ENCODE peak calls at places on chromosomes 13 and 19, in ten cellular contexts. T is BE2C; U is tibial artery; F is H1; O is MM.1S; D is CD8-positive, alpha-beta T cell; K is uterus; S is left ventricle myocardium inferior; L is GM23338; G is IMR-90. M is an unnamed sample. For H3K36me3, the result is how much of the 10 kb centered on the place peaks cover.

GRCh38 chr19:5030136-5030820 is 61.4 kb downstream of the KDM4B start:
- DNase-seq in T (no peak), U (no peak), F (no peak), O (no peak), D (no peak), K (peak), S (no peak), L (no peak), G (no peak), M (no peak)

GRCh38 chr13:77033717-77034302 is 6.9 kb upstream of the FBXL3 start:
- DNase-seq in T (no peak), U (no peak), F (no peak), O (no peak), D (no peak), K (no peak), S (no peak), L (no peak), G (peak), M (no peak)

GRCh38 chr19:49669511-49669910 is 3.8 kb downstream of the BCL2L12 start:
- DNase-seq in T (no peak), U (no peak), F (no peak), O (no peak), D (no peak), K (no peak), S (no peak), L (no peak), G (no peak), M (no peak)

GRCh38 chr19:11239377-11240000 is at the start of gene ANGPTL8:
- DNase-seq in T (no peak), U (no peak), F (no peak), O (no peak), D (no peak), K (no peak), S (no peak), L (no peak), G (no peak), M (no peak)

GRCh38 chr19:58334691-58335249 is 8.0 kb downstream of the ZSCAN22 start:
- DNase-seq in T (no peak), U (no peak), F (no peak), O (no peak), D (no peak), K (no peak), S (no peak), L (no peak), G (no peak), M (no peak)

GRCh38 chr13:77309254-77309653 is 17.6 kb downstream of the MYCBP2 start:
- DNase-seq in T (no peak), U (no peak), F (no peak), O (no peak), D (no peak), K (no peak), S (no peak), L (no peak), G (no peak), M (no peak)

GRCh38 chr13:30713133-30713532 is 22.2 kb upstream of the ALOX5AP start:
- DNase-seq in T (no peak), U (peak), F (no peak), O (no peak), D (no peak), K (no peak), S (no peak), L (no peak), G (no peak), M (no peak)

GRCh38 chr19:41734156-41734555 is 21.2 kb upstream of the CEACAM6 start:
- DNase-seq in T (no peak), U (no peak), F (no peak), O (no peak), D (no peak), K (no peak), S (no peak), L (no peak), G (no peak), M (no peak)

GRCh38 chr19:13761423-13761822 is 2.9 kb upstream of the MRI1 start:
- DNase-seq in T (no peak), U (no peak), F (no peak), O (no peak), D (no peak), K (no peak), S (no peak), L (no peak), G (no peak), M (no peak)

GRCh38 chr19:24060687-24061356 is 26.2 kb upstream of the ZNF254 start:
- DNase-seq in T (no peak), U (no peak), F (no peak), O (no peak), D (no peak), K (no peak), S (no peak), L (no peak), G (peak), M (no peak)

GRCh38 chr19:4889034-4889825 is 13.5 kb downstream of the ARRDC5 start:
- DNase-seq in T (no peak), U (no peak), F (no peak), O (no peak), D (no peak), K (no peak), S (no peak), L (no peak), G (peak), M (no peak)

GRCh38 chr19:35436477-35437141 is 11.4 kb upstream of the FFAR2 start:
- DNase-seq in T (peak), U (peak), F (no peak), O (no peak), D (no peak), K (no peak), S (no peak), L (no peak), G (no peak), M (no peak)

GRCh38 chr19:45780448-45781281 is 1.6 kb downstream of the DMPK start:
- DNase-seq in T (no peak), U (no peak), F (no peak), O (no peak), D (no peak), K (peak), S (no peak), L (no peak), G (no peak), M (no peak)

GRCh38 chr13:106182404-106182803 is 353.1 kb downstream of the EFNB2 start:
- DNase-seq in T (no peak), U (no peak), F (no peak), O (no peak), D (no peak), K (no peak), S (no peak), L (no peak), G (peak), M (no peak)

GRCh38 chr13:47288546-47288945 is 391.7 kb upstream of the HTR2A start:
- DNase-seq in T (no peak), U (no peak), F (no peak), O (no peak), D (no peak), K (no peak), S (no peak), L (no peak), G (peak), M (no peak)

GRCh38 chr19:11418518-11419506 is at the start of gene RGL3:
- DNase-seq in T (no peak), U (peak), F (peak), O (no peak), D (no peak), K (no peak), S (peak), L (peak), G (no peak), M (no peak)

GRCh38 chr19:33673258-33673875 is 51.6 kb downstream of the CHST8 start:
- DNase-seq in T (no peak), U (peak), F (no peak), O (no peak), D (no peak), K (no peak), S (no peak), L (no peak), G (no peak), M (no peak)

GRCh38 chr19:6459356-6460098 is at the start of gene SLC25A23:
- DNase-seq in T (peak), U (peak), F (peak), O (peak), D (peak), K (peak), S (peak), L (peak), G (peak), M (peak)

GRCh38 chr19:34432797-34433196 is 4.6 kb downstream of the UBA2 start:
- DNase-seq in T (no peak), U (peak), F (no peak), O (no peak), D (no peak), K (peak), S (peak), L (peak), G (no peak), M (no peak)

GRCh38 chr13:66489586-66489985 is 740.5 kb downstream of the PCDH9 start:
- DNase-seq in T (no peak), U (no peak), F (no peak), O (no peak), D (no peak), K (no peak), S (no peak), L (no peak), G (peak), M (no peak)

GRCh38 chr13:52707375-52707774 is 32.2 kb downstream of the CNMD start:
- DNase-seq in T (no peak), U (no peak), F (no peak), O (no peak), D (no peak), K (no peak), S (no peak), L (peak), G (no peak), M (no peak)

GRCh38 chr13:33405371-33405770 is 119.8 kb upstream of the STARD13 start:
- DNase-seq in T (no peak), U (no peak), F (no peak), O (no peak), D (no peak), K (no peak), S (no peak), L (no peak), G (no peak), M (no peak)

GRCh38 chr19:15995536-15995935 is 46.7 kb downstream of the OR10H4 start:
- DNase-seq in T (no peak), U (peak), F (no peak), O (no peak), D (no peak), K (no peak), S (no peak), L (no peak), G (no peak), M (no peak)

GRCh38 chr19:6270076-6270745 is 9.6 kb downstream of the MLLT1 start:
- DNase-seq in T (no peak), U (no peak), F (no peak), O (no peak), D (no peak), K (no peak), S (no peak), L (no peak), G (no peak), M (no peak)

GRCh38 chr13:51066091-51066831 is 44.8 kb downstream of the C13orf42 start:
- DNase-seq in T (no peak), U (no peak), F (peak), O (no peak), D (no peak), K (peak), S (no peak), L (peak), G (peak), M (no peak)

GRCh38 chr13:106623799-106624198 is 55.9 kb upstream of the ARGLU1 start:
- DNase-seq in T (no peak), U (no peak), F (no peak), O (no peak), D (no peak), K (no peak), S (no peak), L (no peak), G (no peak), M (no peak)

GRCh38 chr19:1250374-1251232 is 2.2 kb downstream of the MIDN start:
- DNase-seq in T (peak), U (no peak), F (no peak), O (no peak), D (peak), K (peak), S (peak), L (peak), G (peak), M (peak)

GRCh38 chr19:4966591-4966990 is 2.3 kb upstream of the KDM4B start:
- DNase-seq in T (no peak), U (no peak), F (no peak), O (no peak), D (no peak), K (no peak), S (no peak), L (no peak), G (no peak), M (no peak)

GRCh38 chr13:74305876-74306275 is 171.7 kb upstream of the KLF12 start:
- DNase-seq in T (no peak), U (no peak), F (no peak), O (no peak), D (no peak), K (no peak), S (no peak), L (peak), G (no peak), M (no peak)

GRCh38 chr13:32051156-32051555 is 19.6 kb downstream of the FRY start:
- DNase-seq in T (no peak), U (no peak), F (no peak), O (no peak), D (no peak), K (no peak), S (no peak), L (no peak), G (no peak), M (no peak)

GRCh38 chr13:48730971-48731658 is 77.4 kb downstream of the CYSLTR2 start:
- DNase-seq in T (no peak), U (no peak), F (no peak), O (no peak), D (no peak), K (no peak), S (no peak), L (peak), G (peak), M (no peak)

GRCh38 chr13:48655291-48655690 is 1.6 kb downstream of the CYSLTR2 start:
- DNase-seq in T (peak), U (no peak), F (no peak), O (no peak), D (no peak), K (no peak), S (no peak), L (no peak), G (no peak), M (no peak)

GRCh38 chr13:49620170-49620621 is 8.1 kb upstream of the ARL11 start:
- DNase-seq in T (no peak), U (no peak), F (no peak), O (no peak), D (no peak), K (no peak), S (no peak), L (no peak), G (no peak), M (peak)

GRCh38 chr19:23351806-23352205 is 43.5 kb downstream of the ZNF91 start:
- DNase-seq in T (no peak), U (no peak), F (no peak), O (no peak), D (no peak), K (no peak), S (no peak), L (no peak), G (no peak), M (no peak)

GRCh38 chr19:21402303-21402985 is 5.5 kb downstream of the ZNF493 start:
- DNase-seq in T (no peak), U (no peak), F (no peak), O (no peak), D (no peak), K (no peak), S (no peak), L (no peak), G (no peak), M (no peak)

GRCh38 chr13:77751513-77752456 is 54.3 kb downstream of the SLAIN1 start:
- DNase-seq in T (peak), U (no peak), F (no peak), O (peak), D (peak), K (peak), S (no peak), L (peak), G (peak), M (no peak)

GRCh38 chr19:11887618-11888531 is at the start of gene ZNF69:
- DNase-seq in T (peak), U (peak), F (peak), O (peak), D (peak), K (peak), S (peak), L (peak), G (peak), M (peak)

GRCh38 chr13:27978301-27978968 is 9.3 kb upstream of the CDX2 start:
- DNase-seq in T (no peak), U (no peak), F (peak), O (no peak), D (no peak), K (no peak), S (no peak), L (peak), G (no peak), M (no peak)

GRCh38 chr19:49558591-49558990 is 21.8 kb downstream of the NOSIP start:
- DNase-seq in T (no peak), U (no peak), F (no peak), O (no peak), D (peak), K (no peak), S (no peak), L (no peak), G (no peak), M (no peak)

GRCh38 chr13:108963846-108964600 is 334.6 kb downstream of the MYO16 start:
- DNase-seq in T (no peak), U (no peak), F (no peak), O (no peak), D (no peak), K (no peak), S (no peak), L (no peak), G (peak), M (no peak)

GRCh38 chr19:8242212-8242821 is 33.1 kb downstream of the CERS4 start:
- DNase-seq in T (no peak), U (no peak), F (no peak), O (no peak), D (no peak), K (no peak), S (no peak), L (no peak), G (no peak), M (no peak)
- H3K4me3 ChIP-seq in T (no peak), U (no peak), F (no peak), O (no peak), D (no peak), K (no peak), S (no peak), L (no peak), G (no peak), M (no peak)

GRCh38 chr13:96819375-96819774 is 174.9 kb downstream of the OXGR1 start:
- DNase-seq in T (no peak), U (no peak), F (no peak), O (no peak), D (no peak), K (no peak), S (no peak), L (no peak), G (no peak), M (no peak)

GRCh38 chr13:96821381-96821780 is 172.9 kb downstream of the OXGR1 start:
- DNase-seq in T (no peak), U (no peak), F (no peak), O (no peak), D (no peak), K (no peak), S (no peak), L (no peak), G (peak), M (no peak)

GRCh38 chr13:96816874-96817273 is 177.4 kb downstream of the OXGR1 start:
- DNase-seq in T (no peak), U (no peak), F (peak), O (no peak), D (no peak), K (no peak), S (no peak), L (peak), G (no peak), M (no peak)

GRCh38 chr13:96816261-96816660 is 178.0 kb downstream of the OXGR1 start:
- DNase-seq in T (no peak), U (peak), F (no peak), O (no peak), D (no peak), K (peak), S (no peak), L (no peak), G (no peak), M (no peak)

DNA sequence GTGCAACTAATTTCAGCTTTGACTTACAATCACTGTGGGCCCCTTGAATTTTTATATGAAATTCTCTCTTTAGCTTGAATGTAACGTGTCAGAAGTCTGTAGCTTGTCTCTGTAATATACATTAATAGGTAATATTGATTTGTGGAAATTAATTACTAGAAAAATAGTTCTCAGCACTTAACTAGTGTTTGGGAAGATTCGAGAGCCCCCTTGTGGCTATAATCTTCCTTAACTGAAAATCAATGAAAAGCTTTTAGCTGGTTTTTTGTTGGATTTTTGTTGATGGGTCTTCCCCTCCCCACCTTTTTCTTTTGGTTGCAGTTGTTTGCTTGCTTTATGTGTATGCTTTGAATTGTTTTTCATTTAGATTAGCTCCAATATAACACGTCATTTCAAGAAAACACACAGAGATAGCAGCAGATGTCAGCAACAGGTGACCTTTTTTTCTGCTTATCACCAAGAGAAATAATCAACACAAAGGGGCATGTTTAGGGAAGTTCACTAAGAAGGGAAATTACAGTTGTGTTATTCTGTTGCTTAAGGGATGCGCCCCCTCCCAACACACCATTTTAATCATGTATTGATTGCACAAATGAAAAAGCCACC is 176.8 kb downstream of the OXGR1 start:
- DNase-seq in T (no peak), U (no peak), F (no peak), O (peak), D (no peak), K (no peak), S (no peak), L (peak), G (peak), M (no peak)
- TF ChIP-seq CTCF in T (peak), U (peak), F (peak), O (peak), D (no peak), K (no peak), S (peak), L (peak), G (peak), M (peak)

DNA sequence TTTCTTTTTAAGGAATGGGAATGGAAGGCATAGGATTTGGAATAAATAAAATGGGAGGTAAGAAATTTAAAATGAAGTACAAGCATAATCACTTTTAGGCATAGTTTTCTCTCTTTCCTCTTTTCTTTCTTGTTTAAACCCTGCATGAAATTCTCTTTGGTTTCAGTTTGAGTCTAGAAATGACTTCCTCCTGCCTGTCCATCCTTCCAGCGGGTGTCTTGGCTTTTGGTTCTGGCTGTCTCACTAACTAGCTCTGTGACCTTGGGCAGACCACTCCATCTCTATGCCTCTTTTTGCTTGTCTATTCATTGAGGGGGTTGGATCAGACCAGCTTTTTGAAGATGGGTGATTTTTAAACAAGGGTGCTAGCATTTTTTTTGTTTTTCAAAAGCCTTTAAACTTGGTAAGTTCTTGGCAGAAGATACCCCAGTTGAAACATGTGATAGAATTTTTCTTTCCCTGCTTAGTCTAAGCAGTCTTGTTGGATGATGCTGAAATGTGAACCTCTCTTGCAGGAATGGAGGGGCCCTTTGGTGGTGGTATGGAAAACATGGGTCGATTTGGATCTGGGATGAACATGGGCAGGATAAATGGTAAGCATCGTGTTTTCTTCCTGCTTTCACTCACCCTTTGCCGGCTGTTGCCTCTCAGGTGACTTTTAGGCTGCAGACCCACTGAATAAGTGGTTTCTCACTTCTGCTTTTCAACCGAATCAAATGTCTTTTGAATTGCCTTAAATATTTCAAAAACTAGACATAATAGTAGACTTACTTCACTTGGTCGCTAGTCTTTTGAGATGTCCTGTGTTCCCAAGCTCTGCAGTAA is 28.6 kb downstream of the PRAM1 start:
- DNase-seq in T (no peak), U (no peak), F (no peak), O (peak), D (no peak), K (no peak), S (no peak), L (no peak), G (no peak), M (no peak)
- H3K36me3 ChIP-seq in T (half or more), U (half or more), F (half or more), O (under half), D (half or more), K (under half), S (half or more), L (half or more), G (half or more), M (under half)

DNA sequence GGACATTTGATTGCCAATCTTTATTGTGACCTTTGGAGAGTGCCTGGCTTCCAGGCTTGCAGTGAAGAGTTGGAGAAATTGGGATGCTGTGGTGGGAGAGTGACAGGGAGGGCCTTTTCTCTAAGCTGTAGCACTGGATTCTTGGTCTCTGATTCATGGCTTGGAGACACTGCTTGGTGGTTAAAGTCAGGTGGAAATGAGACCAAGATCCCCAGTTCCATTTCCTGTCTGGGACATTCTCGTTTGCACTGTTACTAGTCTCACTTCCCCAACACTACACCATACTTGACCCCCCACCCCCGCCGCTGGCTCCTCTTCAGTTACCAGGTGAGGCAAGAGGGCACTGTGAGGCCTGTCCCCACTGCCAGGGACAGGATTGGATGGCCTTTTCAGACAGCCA is 2.9 kb downstream of the SUPT5H start:
- DNase-seq in T (no peak), U (no peak), F (no peak), O (peak), D (no peak), K (no peak), S (no peak), L (no peak), G (peak), M (peak)
- H3K4me3 ChIP-seq in T (no peak), U (no peak), F (no peak), O (no peak), D (no peak), K (no peak), S (no peak), L (no peak), G (no peak), M (peak)

M was measured in GM06990.